ENCODE peak calls at places on chromosomes 7 and 10, in six cellular contexts. One of them, this sample, is unnamed. For H3K4me1, the result is how much of the 10 kb centered on the place peaks cover.

GRCh38 chr7:3307437-3307836 is 6.4 kb downstream of the SDK1 start:
- DNase-seq in right cardiac atrium: no peak
- DNase-seq in left lung: no peak
- DNase-seq in tibial nerve: no peak
- DNase-seq in HAP-1: no peak
- DNase-seq in gastrocnemius medialis: no peak
- DNase-seq in this sample: no peak

GRCh38 chr10:29827512-29827911 is 192.7 kb upstream of the SVIL start:
- DNase-seq in tibial nerve: no peak
- DNase-seq in gastrocnemius medialis: no peak
- DNase-seq in HAP-1: no peak
- DNase-seq in left lung: no peak
- DNase-seq in right cardiac atrium: no peak
- DNase-seq in this sample: no peak

GRCh38 chr10:126729314-126729871 is 58.9 kb upstream of the C10orf90 start:
- DNase-seq in tibial nerve: no peak
- DNase-seq in HAP-1: no peak
- DNase-seq in right cardiac atrium: no peak
- DNase-seq in left lung: no peak
- DNase-seq in gastrocnemius medialis: no peak
- DNase-seq in this sample: no peak

GRCh38 chr7:74203157-74203556 is 6.6 kb upstream of the LAT2 start:
- DNase-seq in tibial nerve: no peak
- DNase-seq in HAP-1: peak
- DNase-seq in left lung: no peak
- DNase-seq in gastrocnemius medialis: no peak
- DNase-seq in right cardiac atrium: no peak
- DNase-seq in this sample: peak

GRCh38 chr10:76303682-76304316 is 872.4 kb downstream of the LRMDA start:
- DNase-seq in HAP-1: peak
- DNase-seq in gastrocnemius medialis: peak
- DNase-seq in left lung: peak
- DNase-seq in tibial nerve: peak
- DNase-seq in right cardiac atrium: peak
- DNase-seq in this sample: no peak

GRCh38 chr10:37831495-37832333 is 25.7 kb downstream of the ZNF248 start:
- DNase-seq in HAP-1: no peak
- DNase-seq in right cardiac atrium: no peak
- DNase-seq in tibial nerve: no peak
- DNase-seq in left lung: no peak
- DNase-seq in gastrocnemius medialis: no peak
- DNase-seq in this sample: no peak

GRCh38 chr7:78605131-78605530 is 806.6 kb downstream of the PHTF2 start:
- DNase-seq in left lung: no peak
- DNase-seq in right cardiac atrium: no peak
- DNase-seq in tibial nerve: no peak
- DNase-seq in HAP-1: no peak
- DNase-seq in gastrocnemius medialis: no peak
- DNase-seq in this sample: no peak

GRCh38 chr10:89295597-89295996 is 6.2 kb upstream of the IFIT2 start:
- DNase-seq in right cardiac atrium: no peak
- DNase-seq in left lung: no peak
- DNase-seq in gastrocnemius medialis: no peak
- DNase-seq in tibial nerve: no peak
- DNase-seq in HAP-1: no peak
- DNase-seq in this sample: no peak

GRCh38 chr7:455110-455928 is 64.3 kb downstream of the PDGFA start:
- DNase-seq in HAP-1: peak
- DNase-seq in tibial nerve: no peak
- DNase-seq in right cardiac atrium: peak
- DNase-seq in left lung: no peak
- DNase-seq in gastrocnemius medialis: no peak
- DNase-seq in this sample: peak

GRCh38 chr7:21454182-21454581 is 26.3 kb downstream of the SP4 start:
- DNase-seq in right cardiac atrium: no peak
- DNase-seq in HAP-1: no peak
- DNase-seq in tibial nerve: no peak
- DNase-seq in gastrocnemius medialis: no peak
- DNase-seq in left lung: no peak
- DNase-seq in this sample: peak

GRCh38 chr7:49488573-49488972 is 284.9 kb upstream of the VWC2 start:
- DNase-seq in HAP-1: no peak
- DNase-seq in right cardiac atrium: no peak
- DNase-seq in left lung: no peak
- DNase-seq in tibial nerve: no peak
- DNase-seq in gastrocnemius medialis: no peak
- DNase-seq in this sample: no peak

GRCh38 chr10:14050598-14050997 is 280.1 kb downstream of the FRMD4A start:
- DNase-seq in right cardiac atrium: no peak
- DNase-seq in left lung: no peak
- DNase-seq in HAP-1: no peak
- DNase-seq in gastrocnemius medialis: no peak
- DNase-seq in tibial nerve: no peak
- DNase-seq in this sample: no peak

GRCh38 chr10:97015199-97015693 is 170.5 kb downstream of the SLIT1 start:
- DNase-seq in HAP-1: no peak
- DNase-seq in right cardiac atrium: no peak
- DNase-seq in tibial nerve: no peak
- DNase-seq in gastrocnemius medialis: no peak
- DNase-seq in left lung: no peak
- DNase-seq in this sample: no peak

GRCh38 chr10:69232252-69232651 is 12.1 kb downstream of the HKDC1 start:
- DNase-seq in gastrocnemius medialis: no peak
- DNase-seq in tibial nerve: no peak
- DNase-seq in HAP-1: no peak
- DNase-seq in right cardiac atrium: no peak
- DNase-seq in left lung: no peak
- DNase-seq in this sample: peak

GRCh38 chr10:124213471-124213870 is 120.1 kb upstream of the CHST15 start:
- DNase-seq in gastrocnemius medialis: no peak
- DNase-seq in tibial nerve: no peak
- DNase-seq in HAP-1: no peak
- DNase-seq in left lung: no peak
- DNase-seq in right cardiac atrium: no peak
- DNase-seq in this sample: no peak

GRCh38 chr7:107579546-107579880 is 533 bp upstream of the BCAP29 start:
- DNase-seq in gastrocnemius medialis: no peak
- DNase-seq in left lung: no peak
- DNase-seq in HAP-1: no peak
- DNase-seq in right cardiac atrium: no peak
- DNase-seq in tibial nerve: no peak
- DNase-seq in this sample: no peak

GRCh38 chr7:44073664-44074348 is 8.4 kb upstream of the PGAM2 start:
- DNase-seq in HAP-1: no peak
- DNase-seq in tibial nerve: peak
- DNase-seq in left lung: peak
- DNase-seq in right cardiac atrium: peak
- DNase-seq in gastrocnemius medialis: peak
- DNase-seq in this sample: no peak

GRCh38 chr7:14542624-14543023 is 359.9 kb downstream of the DGKB start:
- DNase-seq in right cardiac atrium: no peak
- DNase-seq in tibial nerve: no peak
- DNase-seq in HAP-1: no peak
- DNase-seq in left lung: no peak
- DNase-seq in gastrocnemius medialis: no peak
- DNase-seq in this sample: no peak

GRCh38 chr7:2260820-2261219 is 18.8 kb downstream of the NUDT1 start:
- DNase-seq in tibial nerve: no peak
- DNase-seq in right cardiac atrium: no peak
- DNase-seq in gastrocnemius medialis: no peak
- DNase-seq in HAP-1: peak
- DNase-seq in left lung: peak
- DNase-seq in this sample: no peak

GRCh38 chr7:28102778-28103177 is 77.8 kb downstream of the JAZF1 start:
- DNase-seq in HAP-1: no peak
- DNase-seq in right cardiac atrium: no peak
- DNase-seq in left lung: peak
- DNase-seq in tibial nerve: no peak
- DNase-seq in gastrocnemius medialis: peak
- DNase-seq in this sample: no peak

GRCh38 chr7:102891693-102892261 is 21.0 kb upstream of the LRRC17 start:
- DNase-seq in right cardiac atrium: peak
- DNase-seq in tibial nerve: no peak
- DNase-seq in gastrocnemius medialis: peak
- DNase-seq in left lung: no peak
- DNase-seq in HAP-1: no peak
- DNase-seq in this sample: peak

GRCh38 chr7:121083138-121083789 is 94.8 kb downstream of the CPED1 start:
- DNase-seq in gastrocnemius medialis: peak
- DNase-seq in HAP-1: no peak
- DNase-seq in left lung: no peak
- DNase-seq in right cardiac atrium: no peak
- DNase-seq in tibial nerve: no peak
- DNase-seq in this sample: peak

GRCh38 chr7:24395512-24395911 is 111.5 kb downstream of the NPY start:
- DNase-seq in tibial nerve: no peak
- DNase-seq in left lung: no peak
- DNase-seq in gastrocnemius medialis: peak
- DNase-seq in HAP-1: peak
- DNase-seq in right cardiac atrium: no peak
- DNase-seq in this sample: no peak

GRCh38 chr7:151851782-151852181 is 25.1 kb downstream of the PRKAG2 start:
- DNase-seq in left lung: peak
- DNase-seq in HAP-1: no peak
- DNase-seq in gastrocnemius medialis: no peak
- DNase-seq in tibial nerve: no peak
- DNase-seq in right cardiac atrium: peak
- DNase-seq in this sample: no peak

GRCh38 chr7:154832557-154833138 is 170.3 kb downstream of the PAXIP1 start:
- DNase-seq in tibial nerve: no peak
- DNase-seq in gastrocnemius medialis: no peak
- DNase-seq in right cardiac atrium: no peak
- DNase-seq in left lung: no peak
- DNase-seq in HAP-1: no peak
- DNase-seq in this sample: no peak

DNA sequence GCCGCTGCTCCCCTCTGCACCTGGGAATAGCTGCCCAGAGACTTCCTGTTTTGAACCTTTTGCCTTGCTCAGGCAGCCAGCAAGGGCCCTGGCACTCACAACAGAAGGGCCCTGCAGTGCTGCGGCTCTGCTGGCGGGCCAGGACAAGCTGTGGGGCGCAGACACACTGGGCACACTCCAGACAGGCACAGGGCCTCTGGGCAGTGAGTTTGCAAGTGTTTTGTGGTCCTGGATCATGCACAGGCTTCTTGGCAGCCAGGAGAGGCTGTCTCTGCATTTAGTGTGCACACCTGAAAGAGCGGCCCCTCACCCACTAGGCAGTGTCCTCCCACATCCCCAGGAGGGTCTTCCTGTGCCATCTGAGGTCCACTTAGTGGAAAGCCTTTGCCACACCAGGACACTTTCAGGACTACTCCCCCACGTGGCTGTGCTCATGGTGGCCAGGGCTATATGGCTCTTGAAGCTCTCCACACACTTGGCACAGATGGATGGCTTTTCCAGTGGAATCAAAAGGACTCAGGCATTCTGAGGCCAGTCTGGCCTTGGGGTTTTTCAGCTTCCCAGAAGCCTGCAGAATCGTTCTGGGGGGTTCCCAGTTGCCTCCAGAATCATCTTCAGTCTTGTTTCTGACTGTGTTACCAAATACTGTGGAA is 5.0 kb upstream of the ATP6V0E2 start:
- DNase-seq in right cardiac atrium: peak
- DNase-seq in tibial nerve: no peak
- DNase-seq in gastrocnemius medialis: no peak
- DNase-seq in left lung: no peak
- DNase-seq in HAP-1: no peak
- DNase-seq in this sample: no peak
- H3K4me1 ChIP-seq in right cardiac atrium: under half
- H3K4me1 ChIP-seq in tibial nerve: under half
- H3K4me1 ChIP-seq in gastrocnemius medialis: under half
- H3K4me1 ChIP-seq in left lung: under half
- H3K4me1 ChIP-seq in HAP-1: under half
- H3K4me1 ChIP-seq in this sample: under half

GRCh38 chr7:55474944-55475911 is 97.1 kb downstream of the VOPP1 start:
- DNase-seq in right cardiac atrium: no peak
- DNase-seq in HAP-1: no peak
- DNase-seq in gastrocnemius medialis: no peak
- DNase-seq in left lung: peak
- DNase-seq in tibial nerve: no peak
- DNase-seq in this sample: peak

GRCh38 chr7:55476071-55476803 is 96.1 kb downstream of the VOPP1 start:
- DNase-seq in right cardiac atrium: no peak
- DNase-seq in tibial nerve: no peak
- DNase-seq in left lung: peak
- DNase-seq in HAP-1: no peak
- DNase-seq in gastrocnemius medialis: no peak
- DNase-seq in this sample: peak

GRCh38 chr7:55476852-55477780 is 95.2 kb downstream of the VOPP1 start:
- DNase-seq in left lung: peak
- DNase-seq in HAP-1: no peak
- DNase-seq in tibial nerve: no peak
- DNase-seq in gastrocnemius medialis: no peak
- DNase-seq in right cardiac atrium: no peak
- DNase-seq in this sample: peak

GRCh38 chr7:55472928-55473725 is 99.2 kb downstream of the VOPP1 start:
- DNase-seq in tibial nerve: no peak
- DNase-seq in left lung: peak
- DNase-seq in gastrocnemius medialis: no peak
- DNase-seq in HAP-1: no peak
- DNase-seq in right cardiac atrium: no peak
- DNase-seq in this sample: no peak

GRCh38 chr7:55473935-55474334 is 98.4 kb downstream of the VOPP1 start:
- DNase-seq in left lung: no peak
- DNase-seq in tibial nerve: no peak
- DNase-seq in right cardiac atrium: no peak
- DNase-seq in HAP-1: no peak
- DNase-seq in gastrocnemius medialis: no peak
- DNase-seq in this sample: no peak
- H3K4me1 ChIP-seq in left lung: under half
- H3K4me1 ChIP-seq in tibial nerve: under half
- H3K4me1 ChIP-seq in right cardiac atrium: under half
- H3K4me1 ChIP-seq in HAP-1: under half
- H3K4me1 ChIP-seq in gastrocnemius medialis: under half
- H3K4me1 ChIP-seq in this sample: half or more

DNA sequence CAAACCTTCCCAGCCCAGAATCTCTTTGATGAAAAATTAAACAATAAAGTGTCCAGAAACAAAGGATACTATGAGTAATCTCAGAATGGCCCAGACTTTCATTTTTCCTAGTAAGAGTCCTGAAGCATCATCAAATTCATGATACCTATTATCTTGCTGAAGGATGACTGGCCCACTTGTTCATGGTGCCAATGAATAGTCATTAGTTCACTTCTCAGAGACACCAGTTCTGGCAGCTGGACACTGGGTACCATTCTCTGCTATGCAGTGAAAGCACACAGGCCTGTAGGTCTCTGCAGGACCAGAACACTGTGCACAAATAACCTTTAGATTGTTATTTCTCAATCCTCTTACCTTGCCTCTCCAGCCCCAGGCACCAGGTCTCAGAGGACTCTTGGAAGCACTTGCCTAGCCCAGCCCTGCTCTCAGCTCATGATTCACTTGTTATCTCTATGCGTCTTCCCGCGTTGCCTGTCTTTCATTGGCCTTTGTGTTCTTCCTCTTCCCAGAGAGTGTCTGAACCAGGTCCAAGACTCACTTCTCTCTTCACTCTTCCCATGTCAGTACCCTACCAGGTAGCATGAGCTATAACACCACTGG is 98.1 kb upstream of the AGBL3 start:
- DNase-seq in left lung: peak
- DNase-seq in right cardiac atrium: no peak
- DNase-seq in HAP-1: no peak
- DNase-seq in gastrocnemius medialis: no peak
- DNase-seq in tibial nerve: no peak
- DNase-seq in this sample: no peak
- H3K4me1 ChIP-seq in left lung: under half
- H3K4me1 ChIP-seq in right cardiac atrium: under half
- H3K4me1 ChIP-seq in HAP-1: under half
- H3K4me1 ChIP-seq in gastrocnemius medialis: under half
- H3K4me1 ChIP-seq in tibial nerve: under half
- H3K4me1 ChIP-seq in this sample: half or more

GRCh38 chr10:86960003-86960862 is 1.8 kb downstream of the SNCG start:
- DNase-seq in tibial nerve: peak
- DNase-seq in left lung: no peak
- DNase-seq in right cardiac atrium: peak
- DNase-seq in gastrocnemius medialis: no peak
- DNase-seq in HAP-1: peak
- DNase-seq in this sample: peak
- H3K4me1 ChIP-seq in tibial nerve: under half
- H3K4me1 ChIP-seq in left lung: under half
- H3K4me1 ChIP-seq in right cardiac atrium: under half
- H3K4me1 ChIP-seq in gastrocnemius medialis: under half
- H3K4me1 ChIP-seq in HAP-1: under half
- H3K4me1 ChIP-seq in this sample: under half